ENCODE peak calls at places on chromosome 13, in seven cellular contexts. G is tibial nerve, Z is GM12878, O is K562, J is A549, N is SK-N-SH, W is ovary. U is an unnamed sample.

GRCh38 chr13:41019578-41020347 is 647 bp upstream of the ELF1 start:
- DNase-seq in G (no peak), Z (no peak), O (no peak), J (no peak), N (peak; percentile 12), W (no peak), U (no peak)

GRCh38 chr13:98585946-98586345 is 9.0 kb upstream of the STK24 start:
- DNase-seq in G (no peak), Z (no peak), O (no peak), J (no peak), N (no peak), W (no peak), U (no peak)

GRCh38 chr13:97119899-97120745 is 102.0 kb upstream of the MBNL2 start:
- DNase-seq in G (no peak), Z (no peak), O (no peak), J (no peak), N (no peak), W (no peak), U (no peak)

GRCh38 chr13:97429681-97430081 is 4.3 kb upstream of the RAP2A start:
- DNase-seq in G (no peak), Z (no peak), O (no peak), J (no peak), N (no peak), W (no peak), U (no peak)

GRCh38 chr13:73248711-73249580 is 190.1 kb downstream of the KLF5 start:
- DNase-seq in G (no peak), Z (no peak), O (no peak), J (no peak), N (peak; percentile 31), W (peak; percentile 31), U (no peak)

GRCh38 chr13:73198888-73199497 is 140.2 kb downstream of the KLF5 start:
- DNase-seq in G (no peak), Z (no peak), O (no peak), J (no peak), N (no peak), W (no peak), U (no peak)

GRCh38 chr13:104592127-104592526 is 1525.9 kb upstream of the SLC10A2 start:
- DNase-seq in G (no peak), Z (no peak), O (no peak), J (no peak), N (no peak), W (no peak), U (no peak)

GRCh38 chr13:34750078-34750703 is 191.9 kb upstream of the NBEA start:
- DNase-seq in G (no peak), Z (no peak), O (no peak), J (no peak), N (peak; percentile 52), W (peak; percentile 51), U (no peak)

GRCh38 chr13:20303636-20304035 is 71.5 kb upstream of the GJB6 start:
- DNase-seq in G (no peak), Z (no peak), O (no peak), J (no peak), N (no peak), W (no peak), U (peak; percentile 53)

GRCh38 chr13:111423168-111423785 is 102.8 kb downstream of the TEX29 start:
- DNase-seq in G (no peak), Z (no peak), O (no peak), J (no peak), N (no peak), W (no peak), U (no peak)

GRCh38 chr13:71242191-71242590 is 624.8 kb downstream of the DACH1 start:
- DNase-seq in G (no peak), Z (no peak), O (no peak), J (no peak), N (no peak), W (no peak), U (no peak)

GRCh38 chr13:96020155-96020575 is 33.0 kb downstream of the UGGT2 start:
- DNase-seq in G (no peak), Z (peak; percentile 23), O (peak; percentile 11), J (peak; percentile 31), N (peak; percentile 56), W (no peak), U (no peak)

GRCh38 chr13:41694902-41695301 is 237.6 kb downstream of the RGCC start:
- DNase-seq in G (peak; percentile 27), Z (peak; percentile 7), O (no peak), J (peak; percentile 19), N (no peak), W (peak; percentile 55), U (no peak)

GRCh38 chr13:46160474-46161066 is 21.4 kb downstream of the LCP1 start:
- DNase-seq in G (no peak), Z (no peak), O (peak; percentile 32), J (peak; percentile 47), N (peak; percentile 75), W (no peak), U (no peak)

GRCh38 chr13:46783504-46783903 is 13.5 kb downstream of the ESD start:
- DNase-seq in G (no peak), Z (no peak), O (no peak), J (no peak), N (no peak), W (no peak), U (no peak)

GRCh38 chr13:114068723-114069322 is 63.6 kb downstream of the RASA3 start:
- DNase-seq in G (peak; percentile 13), Z (no peak), O (no peak), J (no peak), N (no peak), W (no peak), U (no peak)

GRCh38 chr13:32254416-32254815 is 60.7 kb downstream of the ZAR1L start:
- DNase-seq in G (no peak), Z (no peak), O (no peak), J (no peak), N (no peak), W (no peak), U (no peak)
- H3K27ac ChIP-seq in G (peak overlapping the region; percentile 63), Z (no peak overlapping the region), O (no peak overlapping the region), J (no peak overlapping the region), N (no peak overlapping the region), W (no peak overlapping the region), U (peak overlapping the region; percentile 78)

GRCh38 chr13:62234780-62235530 is 819.3 kb upstream of the PCDH20 start:
- DNase-seq in G (no peak), Z (no peak), O (no peak), J (no peak), N (no peak), W (no peak), U (no peak)
- TF ChIP-seq EP300 in G (no peak), Z (no peak), O (no peak), J (no peak), N (no peak), W (no peak), U (no peak)

DNA sequence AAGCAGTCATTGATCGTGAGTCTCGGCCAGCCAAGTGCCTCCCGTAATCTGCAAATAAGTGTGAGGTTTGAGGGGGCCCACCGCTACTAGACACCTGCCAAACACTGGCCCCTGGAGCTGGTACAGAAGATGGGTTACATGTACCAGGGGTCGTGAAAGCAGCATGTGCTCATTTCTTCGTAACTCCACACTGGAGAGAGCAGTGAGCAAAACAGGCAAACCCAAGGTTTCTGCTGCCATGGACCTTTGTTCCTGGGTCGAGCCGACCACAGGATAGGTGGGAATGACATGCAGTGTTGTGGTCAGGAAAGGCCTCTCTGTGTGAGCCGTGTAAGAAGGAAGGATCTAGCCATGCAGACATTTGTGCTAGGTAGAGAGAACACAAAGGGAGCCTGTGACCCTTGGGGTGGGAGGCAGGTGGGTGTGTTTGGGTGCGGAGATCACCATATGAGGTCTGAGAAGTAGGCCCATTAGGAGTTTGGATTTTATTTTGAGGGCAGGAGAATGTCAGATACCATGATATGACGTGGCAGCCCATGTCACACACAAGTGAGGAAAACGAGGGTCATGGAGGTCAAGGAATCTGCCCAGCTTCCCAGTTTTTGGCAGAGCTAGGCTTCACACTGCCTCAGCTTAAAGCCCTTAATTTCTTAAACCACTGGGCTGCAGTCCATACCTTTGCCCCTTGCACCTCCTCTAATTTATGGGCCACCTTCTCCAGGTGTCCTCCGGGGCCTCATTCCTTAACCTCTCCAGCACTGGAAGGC is 915 bp downstream of the GTF3A start:
- DNase-seq in G (no peak), Z (no peak), O (no peak), J (no peak), N (no peak), W (no peak), U (no peak)
- H3K4me3 ChIP-seq in G (peak overlapping the region; percentile 73), Z (peak overlapping the region; percentile 68), O (peak overlapping the region; percentile 65), J (peak overlapping the region; percentile 67), N (peak overlapping the region; percentile 88), W (peak overlapping the region; percentile 76), U (peak overlapping the region; percentile 71)

DNA sequence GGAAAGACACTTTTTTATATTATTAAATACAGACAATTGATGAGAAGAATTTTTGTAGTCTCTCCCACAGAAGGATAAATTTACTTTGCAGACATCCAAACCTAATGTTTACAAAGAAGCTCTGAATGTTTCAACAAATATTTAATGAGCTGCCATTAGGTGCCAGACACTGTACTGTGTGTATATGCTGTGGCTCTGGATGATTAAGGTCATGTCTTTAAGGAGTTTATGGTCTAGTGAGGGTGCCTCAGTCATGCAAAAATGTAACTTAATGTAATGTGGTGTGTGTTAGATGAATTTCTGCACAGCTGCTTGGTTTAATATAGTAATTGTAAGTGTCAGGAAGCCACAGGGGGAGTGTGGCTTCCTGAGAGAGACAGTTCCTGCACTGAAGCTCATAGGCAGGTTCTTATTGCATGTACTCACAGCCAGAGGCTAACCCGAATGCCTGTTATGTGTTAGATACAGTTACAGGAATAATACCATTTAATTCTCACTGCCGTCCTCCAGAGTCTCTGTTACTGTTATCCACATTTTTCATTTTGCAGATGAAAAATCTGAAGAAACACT is 43.3 kb downstream of the SPATA13 start:
- DNase-seq in G (no peak), Z (no peak), O (no peak), J (no peak), N (no peak), W (no peak), U (no peak)
- H3K27ac ChIP-seq in G (no peak overlapping the region), Z (no peak overlapping the region), O (no peak overlapping the region), J (no peak overlapping the region), N (no peak overlapping the region), W (no peak overlapping the region), U (no peak overlapping the region)

DNA sequence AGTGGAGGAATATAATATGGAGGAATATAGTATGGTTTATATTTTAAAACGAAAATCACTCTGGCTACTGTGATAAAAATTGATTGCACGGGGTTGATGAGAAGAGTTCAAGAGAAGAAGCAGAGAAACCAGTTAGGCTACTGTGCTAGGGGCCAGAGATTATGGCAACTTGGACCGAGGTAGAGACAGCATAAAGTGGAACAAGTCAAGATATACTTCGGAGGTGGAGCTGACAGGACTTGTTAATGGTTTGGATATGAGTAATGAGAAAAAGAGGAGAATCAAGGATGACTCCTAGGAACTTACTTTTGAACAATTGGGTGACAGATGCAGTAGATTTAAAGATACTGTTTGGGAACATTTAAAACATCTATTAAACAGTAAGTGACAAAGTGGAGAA is 6.6 kb upstream of the WDFY2 start:
- DNase-seq in G (no peak), Z (no peak), O (no peak), J (no peak), N (no peak), W (no peak), U (no peak)
- TF ChIP-seq EP300 in G (no peak), Z (no peak), O (no peak), J (no peak), N (no peak), W (no peak), U (no peak)

GRCh38 chr13:50529154-50529882 is 314.2 kb downstream of the DLEU7 start:
- DNase-seq in G (peak; percentile 65), Z (no peak), O (no peak), J (no peak), N (peak; percentile 37), W (peak; percentile 73), U (no peak)
- H3K4me3 ChIP-seq in G (peak overlapping the region; percentile 6), Z (no peak overlapping the region), O (no peak overlapping the region), J (no peak overlapping the region), N (no peak overlapping the region), W (peak overlapping the region; percentile 16), U (peak overlapping the region; percentile 2)